ENCODE peak calls at places on chromosomes 5 and 9, in four cellular contexts. Z is K562, C is GM12878, S is SK-N-SH. T is an unnamed sample.

GRCh38 chr5:149432861-149433462 is 53.9 kb upstream of the IL17B start:
- DNase-seq in Z (no peak), C (no peak), S (no peak), T (no peak)

GRCh38 chr9:124210697-124211096 is 47.1 kb upstream of the NEK6 start:
- DNase-seq in Z (no peak), C (peak), S (no peak), T (no peak)

GRCh38 chr5:96537386-96537785 is 104.3 kb upstream of the PCSK1 start:
- DNase-seq in Z (peak), C (no peak), S (no peak), T (no peak)

GRCh38 chr9:122265265-122265900 is 701 bp downstream of the MRRF start:
- DNase-seq in Z (peak), C (peak), S (no peak), T (no peak)

GRCh38 chr5:109588281-109589035 is 101.3 kb upstream of the MAN2A1 start:
- DNase-seq in Z (no peak), C (no peak), S (no peak), T (no peak)

GRCh38 chr5:160496784-160497183 is 75.1 kb downstream of the PTTG1 start:
- DNase-seq in Z (no peak), C (no peak), S (no peak), T (no peak)

GRCh38 chr9:74663456-74663855 is 166.3 kb downstream of the RORB start:
- DNase-seq in Z (no peak), C (no peak), S (no peak), T (no peak)

GRCh38 chr5:107518219-107519015 is 152.3 kb downstream of the EFNA5 start:
- DNase-seq in Z (no peak), C (no peak), S (no peak), T (no peak)

GRCh38 chr5:177085985-177086917 is at the start of gene FGFR4:
- DNase-seq in Z (peak), C (peak), S (peak), T (peak)

GRCh38 chr9:34363619-34364351 is 12.9 kb downstream of the MYORG start:
- DNase-seq in Z (no peak), C (no peak), S (no peak), T (no peak)

GRCh38 chr9:133239533-133240090 is 30.6 kb upstream of the OBP2B start:
- DNase-seq in Z (no peak), C (no peak), S (peak), T (no peak)

GRCh38 chr9:38393128-38393809 is 767 bp downstream of the ALDH1B1 start:
- DNase-seq in Z (no peak), C (no peak), S (peak), T (no peak)

GRCh38 chr5:74594172-74595040 is 46.1 kb downstream of the ENC1 start:
- DNase-seq in Z (peak), C (no peak), S (no peak), T (no peak)

GRCh38 chr5:76601470-76601869 is 21.7 kb downstream of the F2RL2 start:
- DNase-seq in Z (peak), C (no peak), S (peak), T (no peak)

GRCh38 chr5:172035039-172035438 is 28.6 kb upstream of the FBXW11 start:
- DNase-seq in Z (no peak), C (peak), S (no peak), T (no peak)

GRCh38 chr5:162488077-162488476 is 420.5 kb downstream of the GABRG2 start:
- DNase-seq in Z (no peak), C (no peak), S (no peak), T (no peak)

GRCh38 chr9:32508728-32509127 is 17.3 kb downstream of the RIGI start:
- DNase-seq in Z (no peak), C (no peak), S (no peak), T (peak)

GRCh38 chr9:92961627-92962302 is 14.4 kb downstream of the FGD3 start:
- DNase-seq in Z (no peak), C (no peak), S (no peak), T (no peak)

GRCh38 chr5:39942606-39943005 is 517.8 kb upstream of the DAB2 start:
- DNase-seq in Z (no peak), C (no peak), S (no peak), T (no peak)

GRCh38 chr5:39948867-39949468 is 524.2 kb upstream of the DAB2 start:
- DNase-seq in Z (peak), C (peak), S (peak), T (peak)

GRCh38 chr5:39943811-39944210 is 519.0 kb upstream of the DAB2 start:
- DNase-seq in Z (no peak), C (no peak), S (no peak), T (no peak)

GRCh38 chr5:39951070-39951469 is 526.3 kb upstream of the DAB2 start:
- DNase-seq in Z (no peak), C (no peak), S (no peak), T (no peak)

DNA sequence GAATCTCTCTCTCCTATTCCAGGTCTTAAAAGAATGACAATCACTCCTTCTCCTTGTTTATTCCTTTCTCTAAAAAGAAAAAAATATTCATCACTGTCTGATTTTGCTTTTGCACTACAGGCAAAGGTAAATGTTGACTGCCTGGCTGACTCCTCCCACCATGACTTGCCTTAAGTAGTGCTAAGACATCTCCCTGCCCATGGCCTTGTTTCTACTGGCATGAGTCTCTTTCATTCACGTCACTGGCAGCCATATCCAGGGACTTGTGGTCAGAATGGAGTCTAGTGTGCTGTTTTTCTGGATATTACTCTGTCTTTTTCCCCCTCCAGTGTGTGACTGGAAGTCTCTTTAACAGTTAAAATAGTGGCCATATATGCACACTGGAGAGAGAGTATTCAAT is 522.9 kb upstream of the DAB2 start:
- DNase-seq in Z (no peak), C (no peak), S (no peak), T (no peak)
- TF ChIP-seq NRF1 in Z (no peak), C (no peak), S (no peak), T (no peak)

GRCh38 chr9:129247285-129248153 is 69.5 kb upstream of the IER5L start:
- DNase-seq in Z (no peak), C (no peak), S (no peak), T (no peak)

GRCh38 chr9:129242971-129243561 is 65.0 kb upstream of the IER5L start:
- DNase-seq in Z (no peak), C (no peak), S (no peak), T (no peak)

GRCh38 chr9:129241725-129242124 is 63.7 kb upstream of the IER5L start:
- DNase-seq in Z (no peak), C (no peak), S (no peak), T (no peak)

GRCh38 chr9:129242191-129242953 is 64.3 kb upstream of the IER5L start:
- DNase-seq in Z (no peak), C (no peak), S (no peak), T (no peak)

GRCh38 chr9:129245276-129245675 is 67.2 kb upstream of the IER5L start:
- DNase-seq in Z (no peak), C (no peak), S (no peak), T (no peak)
- H2AFZ ChIP-seq in Z (peak), C (no peak), S (peak), T (no peak)

DNA sequence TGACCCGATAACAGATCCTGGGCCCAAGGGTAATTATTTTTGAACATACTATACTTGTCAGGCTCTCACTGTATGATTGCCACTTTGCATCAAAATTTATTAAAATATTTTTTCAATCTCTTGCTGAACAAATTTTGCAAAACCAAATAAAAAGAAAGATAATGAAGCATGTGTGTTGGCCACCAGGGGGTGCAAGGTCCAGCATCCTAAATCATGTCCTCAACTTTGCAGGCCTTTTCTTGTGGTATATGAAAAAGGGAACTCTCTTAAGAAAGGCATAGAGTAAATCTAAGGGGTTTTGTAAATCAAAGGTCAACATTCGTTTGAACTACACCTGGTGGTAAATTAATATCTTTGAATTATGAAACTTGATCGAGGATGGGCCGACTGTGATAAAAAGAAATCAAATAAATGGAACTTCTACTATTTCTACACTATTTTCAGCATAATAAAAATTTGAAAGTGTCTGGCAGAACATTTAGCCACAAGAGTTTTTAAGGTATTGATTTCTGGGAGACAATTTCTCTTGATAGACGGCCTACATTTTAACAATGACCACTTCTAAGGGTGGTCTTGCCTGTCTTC is 676.5 kb downstream of the DMRTA1 start:
- DNase-seq in Z (no peak), C (no peak), S (peak), T (peak)
- TF ChIP-seq NRF1 in Z (no peak), C (no peak), S (no peak), T (no peak)

GRCh38 chr5:159448-160172 is 31.7 kb upstream of the LRRC14B start:
- DNase-seq in Z (no peak), C (no peak), S (no peak), T (no peak)
- H2AFZ ChIP-seq in Z (no peak), C (no peak), S (no peak), T (no peak)

DNA sequence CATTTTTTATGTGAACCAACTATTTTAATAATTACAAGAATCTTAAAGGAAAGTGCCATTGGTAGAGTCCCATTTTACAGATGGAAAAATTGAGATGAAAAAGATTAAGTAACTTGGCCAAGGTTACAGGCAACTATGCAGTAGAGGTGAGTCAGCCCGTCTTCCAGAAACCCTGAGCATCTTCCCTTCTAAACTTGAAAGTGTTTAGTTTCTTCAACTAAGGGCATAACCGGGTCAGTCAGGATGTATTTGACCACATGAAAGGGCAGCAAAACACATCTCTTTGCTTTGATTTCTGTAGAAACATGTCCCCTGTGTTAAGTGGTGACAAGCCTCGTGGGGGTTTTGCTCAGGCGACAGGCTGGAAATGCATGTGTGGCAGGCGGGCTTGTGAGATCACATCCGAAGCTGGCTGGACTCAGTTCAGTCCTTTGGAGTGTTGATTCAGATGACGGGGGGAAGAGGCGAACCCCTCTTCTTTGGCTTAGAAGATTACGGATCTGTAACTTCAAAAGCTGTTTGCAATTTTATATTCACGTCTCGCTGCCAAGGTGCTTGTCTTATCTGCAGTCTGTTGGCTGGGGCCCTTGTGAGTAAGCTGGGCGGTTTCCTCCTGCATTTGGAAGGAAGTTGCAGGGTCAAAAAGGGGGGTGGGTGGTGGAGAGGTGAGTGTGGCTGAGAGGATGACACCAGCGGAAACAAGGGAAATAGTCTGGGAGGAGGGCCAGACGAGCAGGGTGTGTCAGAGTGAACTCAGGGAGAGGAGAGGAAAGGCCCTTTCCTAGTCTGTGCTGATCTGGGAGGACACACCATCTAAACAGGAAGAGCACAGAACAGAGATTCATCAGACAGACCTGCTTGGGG is 78.9 kb upstream of the RPS23 start:
- DNase-seq in Z (peak), C (peak), S (no peak), T (no peak)
- TF ChIP-seq NRF1 in Z (peak), C (no peak), S (no peak), T (no peak)

T was measured in H1.